ENCODE peak calls at places on chromosomes 11 and 22, in six cellular contexts. K is psoas muscle, O is transverse colon, Q is adrenal gland, R is H9, Z is sigmoid colon. Y is an unnamed sample. For H3K9me3, the result is how much of the 10 kb centered on the place peaks cover.

GRCh38 chr11:77175021-77175842 is 47.2 kb downstream of the MYO7A start:
- DNase-seq in K (peak), O (no peak), Q (peak), R (no peak), Z (peak), Y (no peak)

GRCh38 chr11:106156290-106156937 is 79.0 kb downstream of the AASDHPPT start:
- DNase-seq in K (no peak), O (no peak), Q (peak), R (no peak), Z (peak), Y (no peak)

GRCh38 chr11:7981758-7982157 is 5.4 kb upstream of the EIF3F start:
- DNase-seq in K (no peak), O (no peak), Q (no peak), R (no peak), Z (no peak), Y (peak)

GRCh38 chr11:110859240-110859835 is 147.1 kb upstream of the ARHGAP20 start:
- DNase-seq in K (no peak), O (no peak), Q (no peak), R (no peak), Z (no peak), Y (no peak)

GRCh38 chr11:123641495-123641840 is 13.0 kb downstream of the SCN3B start:
- DNase-seq in K (no peak), O (no peak), Q (no peak), R (no peak), Z (no peak), Y (no peak)

GRCh38 chr22:26188341-26188740 is 19.1 kb downstream of the SEZ6L start:
- DNase-seq in K (no peak), O (no peak), Q (no peak), R (no peak), Z (no peak), Y (no peak)

GRCh38 chr11:44304091-44305084 is 5.6 kb downstream of the ALX4 start:
- DNase-seq in K (no peak), O (no peak), Q (no peak), R (peak), Z (no peak), Y (no peak)

GRCh38 chr11:58888579-58888978 is 44.1 kb upstream of the GLYATL2 start:
- DNase-seq in K (no peak), O (no peak), Q (no peak), R (no peak), Z (no peak), Y (no peak)

GRCh38 chr11:117197516-117198456 is 1.4 kb upstream of the TAGLN start:
- DNase-seq in K (peak), O (peak), Q (no peak), R (peak), Z (peak), Y (no peak)

GRCh38 chr11:114892381-114893197 is 214.3 kb downstream of the NXPE2 start:
- DNase-seq in K (no peak), O (no peak), Q (peak), R (no peak), Z (no peak), Y (no peak)

GRCh38 chr11:68330700-68331337 is 18.4 kb downstream of the LRP5 start:
- DNase-seq in K (no peak), O (no peak), Q (no peak), R (no peak), Z (peak), Y (no peak)

GRCh38 chr11:88709567-88709966 is 356.2 kb downstream of the GRM5 start:
- DNase-seq in K (no peak), O (no peak), Q (no peak), R (no peak), Z (no peak), Y (no peak)

GRCh38 chr11:64619811-64620285 is 28.8 kb downstream of the SLC22A12 start:
- DNase-seq in K (no peak), O (peak), Q (peak), R (peak), Z (peak), Y (peak)

GRCh38 chr11:45843158-45843924 is 3.9 kb upstream of the CRY2 start:
- DNase-seq in K (peak), O (peak), Q (peak), R (peak), Z (peak), Y (peak)

GRCh38 chr11:9096427-9096826 is 5.0 kb upstream of the SCUBE2 start:
- DNase-seq in K (no peak), O (no peak), Q (no peak), R (no peak), Z (no peak), Y (no peak)

GRCh38 chr11:57597971-57598830 is 716 bp downstream of the SERPING1 start:
- DNase-seq in K (peak), O (peak), Q (peak), R (peak), Z (peak), Y (peak)

GRCh38 chr22:37549704-37550059 is 10.6 kb upstream of the CDC42EP1 start:
- DNase-seq in K (no peak), O (no peak), Q (peak), R (no peak), Z (no peak), Y (peak)

GRCh38 chr11:125807909-125808308 is 20.0 kb downstream of the PATE3 start:
- DNase-seq in K (no peak), O (no peak), Q (no peak), R (no peak), Z (no peak), Y (no peak)

GRCh38 chr11:117814766-117815261 is 9.7 kb downstream of the FXYD2 start:
- DNase-seq in K (peak), O (peak), Q (peak), R (no peak), Z (peak), Y (peak)

GRCh38 chr22:31346255-31346732 is at the start of gene PATZ1:
- DNase-seq in K (peak), O (peak), Q (peak), R (peak), Z (peak), Y (peak)

GRCh38 chr11:118988280-118988679 is 9.7 kb upstream of the CENATAC start:
- DNase-seq in K (no peak), O (no peak), Q (no peak), R (no peak), Z (no peak), Y (no peak)

GRCh38 chr11:92627615-92628201 is 341.7 kb upstream of the MTNR1B start:
- DNase-seq in K (no peak), O (no peak), Q (no peak), R (no peak), Z (no peak), Y (no peak)

GRCh38 chr11:62410972-62411371 is 7.9 kb upstream of the SCGB1A1 start:
- DNase-seq in K (no peak), O (no peak), Q (peak), R (no peak), Z (no peak), Y (no peak)

GRCh38 chr11:130592056-130592455 is 143.6 kb downstream of the ADAMTS15 start:
- DNase-seq in K (no peak), O (no peak), Q (no peak), R (no peak), Z (no peak), Y (no peak)

GRCh38 chr11:5476184-5476819 is 12.2 kb upstream of the OR52D1 start:
- DNase-seq in K (no peak), O (peak), Q (peak), R (peak), Z (no peak), Y (peak)

GRCh38 chr11:121929581-121929980 is 186.4 kb downstream of the BLID start:
- DNase-seq in K (peak), O (no peak), Q (no peak), R (no peak), Z (no peak), Y (peak)

GRCh38 chr11:35588627-35589026 is 29.6 kb upstream of the FJX1 start:
- DNase-seq in K (no peak), O (no peak), Q (no peak), R (no peak), Z (no peak), Y (no peak)

GRCh38 chr11:69512136-69512535 is 30.7 kb downstream of the LINC01488 start:
- DNase-seq in K (no peak), O (no peak), Q (no peak), R (no peak), Z (no peak), Y (peak)

GRCh38 chr11:86623041-86623621 is 49.3 kb downstream of the ME3 start:
- DNase-seq in K (no peak), O (no peak), Q (no peak), R (no peak), Z (no peak), Y (no peak)

GRCh38 chr22:36701166-36701713 is 2.3 kb downstream of the CACNG2 start:
- DNase-seq in K (no peak), O (no peak), Q (no peak), R (no peak), Z (no peak), Y (no peak)

GRCh38 chr22:38327805-38328204 is 10.6 kb upstream of the CSNK1E start:
- DNase-seq in K (no peak), O (no peak), Q (no peak), R (no peak), Z (no peak), Y (no peak)

GRCh38 chr11:36186797-36187196 is 102.4 kb downstream of the COMMD9 start:
- DNase-seq in K (no peak), O (no peak), Q (no peak), R (no peak), Z (no peak), Y (no peak)

GRCh38 chr11:116225236-116225635 is 547.6 kb downstream of the BUD13 start:
- DNase-seq in K (no peak), O (no peak), Q (no peak), R (no peak), Z (no peak), Y (no peak)

GRCh38 chr11:104588975-104589374 is 309.3 kb downstream of the CASP12 start:
- DNase-seq in K (no peak), O (no peak), Q (no peak), R (no peak), Z (no peak), Y (no peak)

GRCh38 chr11:111561801-111562325 is 21.3 kb downstream of the LAYN start:
- DNase-seq in K (no peak), O (no peak), Q (no peak), R (no peak), Z (no peak), Y (no peak)

GRCh38 chr11:72753341-72754148 is 1.3 kb upstream of the ARAP1 start:
- DNase-seq in K (peak), O (no peak), Q (no peak), R (no peak), Z (no peak), Y (no peak)

GRCh38 chr11:104918113-104918824 is 20.0 kb upstream of the CASP12 start:
- DNase-seq in K (no peak), O (no peak), Q (no peak), R (no peak), Z (no peak), Y (no peak)

GRCh38 chr11:45751430-45751829 is 53.5 kb upstream of the SLC35C1 start:
- DNase-seq in K (no peak), O (no peak), Q (no peak), R (peak), Z (no peak), Y (no peak)

GRCh38 chr22:48705159-48705916 is 1122.3 kb downstream of the BRD1 start:
- DNase-seq in K (no peak), O (no peak), Q (no peak), R (no peak), Z (peak), Y (no peak)
- H3K9me3 ChIP-seq in K (under half), O (under half), Q (under half), R (under half), Z (under half), Y (under half)

DNA sequence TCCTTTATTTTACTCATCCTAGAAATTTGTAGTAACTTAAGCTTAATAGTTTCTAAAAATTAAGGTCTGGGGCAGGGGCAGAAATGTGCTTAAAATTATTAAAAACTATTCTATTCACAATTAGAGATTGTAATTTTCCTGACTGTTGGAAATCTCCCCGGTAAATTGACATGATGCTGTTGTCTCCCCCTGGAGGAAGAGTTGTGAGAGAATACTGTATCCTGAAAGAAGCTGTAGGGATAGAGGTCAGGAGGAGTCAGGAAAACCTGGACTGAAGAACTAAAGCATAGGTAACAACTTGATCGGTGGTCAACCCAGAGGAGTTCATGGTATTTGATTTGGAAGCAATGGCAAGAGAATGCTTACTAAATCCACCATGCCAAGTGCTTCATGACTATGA is 16.2 kb upstream of the ESAM start:
- DNase-seq in K (no peak), O (no peak), Q (no peak), R (no peak), Z (no peak), Y (no peak)
- TF ChIP-seq CTCF in K (no peak), O (peak), Q (no peak), R (peak), Z (no peak), Y (no peak)

DNA sequence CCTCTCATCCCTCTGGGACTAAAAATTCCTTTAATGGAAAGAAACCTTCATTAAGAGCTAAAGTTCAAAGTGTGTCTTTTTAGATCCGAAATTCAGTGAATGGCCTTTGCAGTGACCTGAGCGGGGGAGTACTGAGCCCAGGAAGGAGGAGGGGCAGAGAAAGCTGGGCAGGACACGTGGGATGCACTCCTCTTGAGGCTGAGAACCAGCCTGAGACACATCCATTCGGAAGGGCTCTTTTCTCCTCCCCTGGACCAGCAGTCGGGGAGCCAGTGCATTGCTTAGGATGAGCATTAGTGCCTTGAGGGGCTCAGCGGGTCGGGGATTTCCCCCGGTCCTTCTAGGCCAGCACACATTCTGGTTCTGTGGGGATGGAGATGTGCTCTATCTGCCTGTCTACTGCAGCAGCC is 258.9 kb upstream of the B3GAT1 start:
- DNase-seq in K (no peak), O (no peak), Q (no peak), R (no peak), Z (peak), Y (no peak)
- H3K9me3 ChIP-seq in K (under half), O (under half), Q (under half), R (under half), Z (under half), Y (under half)

GRCh38 chr22:50621491-50621880 is 6.5 kb downstream of the ARSA start:
- DNase-seq in K (no peak), O (peak), Q (no peak), R (peak), Z (no peak), Y (no peak)

GRCh38 chr22:50620861-50621490 is 7.0 kb downstream of the ARSA start:
- DNase-seq in K (peak), O (peak), Q (no peak), R (no peak), Z (no peak), Y (peak)

GRCh38 chr22:50624347-50625130 is 3.4 kb downstream of the ARSA start:
- DNase-seq in K (no peak), O (peak), Q (no peak), R (no peak), Z (no peak), Y (no peak)

GRCh38 chr22:50622723-50623327 is 5.1 kb downstream of the ARSA start:
- DNase-seq in K (no peak), O (peak), Q (no peak), R (peak), Z (peak), Y (peak)

DNA sequence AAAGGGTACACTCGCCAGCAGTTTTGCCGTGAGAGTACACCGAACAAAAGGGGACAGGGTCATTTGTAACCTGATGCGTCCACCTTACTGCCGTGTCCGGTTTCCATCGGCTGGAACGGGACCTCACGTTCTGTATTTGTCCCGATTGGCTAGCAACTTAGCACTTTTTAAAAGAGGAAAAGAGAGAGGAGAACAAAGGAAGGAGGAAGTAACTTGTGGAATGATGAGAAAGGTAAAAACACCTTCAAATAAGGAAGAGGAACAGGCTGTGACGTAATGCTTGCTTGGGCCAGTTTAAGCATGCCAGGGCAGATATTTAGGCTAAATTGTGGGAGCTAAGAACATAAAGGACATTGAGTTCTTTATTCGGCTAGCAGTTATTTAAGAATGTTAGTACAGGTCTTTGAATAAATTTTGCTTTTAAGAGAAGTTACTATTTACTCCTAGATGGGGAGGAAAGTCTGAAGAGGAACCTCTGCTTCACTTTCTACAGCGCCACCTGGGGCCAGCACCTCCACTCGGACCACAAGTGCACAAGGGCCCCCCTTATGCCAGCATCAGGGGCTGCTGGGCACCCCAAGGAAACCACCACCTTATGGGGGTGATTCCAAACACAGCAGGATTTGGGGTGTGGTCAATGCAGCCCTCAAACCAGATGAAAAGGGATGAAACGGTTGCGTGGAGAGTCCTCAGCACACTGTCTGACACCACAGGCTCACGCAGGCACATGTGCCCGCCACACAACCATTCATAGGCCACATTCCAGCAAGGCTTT is 5.8 kb downstream of the ARSA start:
- DNase-seq in K (no peak), O (peak), Q (no peak), R (peak), Z (no peak), Y (no peak)
- TF ChIP-seq CTCF in K (no peak), O (peak), Q (no peak), R (peak), Z (no peak), Y (no peak)

GRCh38 chr11:71076525-71077304 is 175.7 kb downstream of the SHANK2 start:
- DNase-seq in K (no peak), O (no peak), Q (no peak), R (no peak), Z (no peak), Y (no peak)
- H3K9me3 ChIP-seq in K (under half), O (under half), Q (under half), R (under half), Z (under half), Y (under half)

GRCh38 chr11:65779919-65780769 is 632 bp downstream of the AP5B1 start:
- DNase-seq in K (peak), O (peak), Q (peak), R (peak), Z (peak), Y (peak)

GRCh38 chr11:65782816-65783228 is 2.0 kb upstream of the AP5B1 start:
- DNase-seq in K (no peak), O (peak), Q (no peak), R (no peak), Z (peak), Y (no peak)

GRCh38 chr11:65780770-65781151 is at the start of gene AP5B1:
- DNase-seq in K (peak), O (peak), Q (peak), R (peak), Z (peak), Y (peak)

GRCh38 chr11:65781962-65782815 is 1.4 kb upstream of the AP5B1 start:
- DNase-seq in K (peak), O (no peak), Q (no peak), R (no peak), Z (peak), Y (no peak)

GRCh38 chr11:65781152-65781961 is 581 bp upstream of the AP5B1 start:
- DNase-seq in K (peak), O (peak), Q (no peak), R (peak), Z (peak), Y (peak)
- TF ChIP-seq CTCF in K (peak), O (no peak), Q (peak), R (peak), Z (no peak), Y (no peak)

GRCh38 chr22:47206185-47206584 is 443.7 kb downstream of the TBC1D22A start:
- DNase-seq in K (no peak), O (no peak), Q (no peak), R (no peak), Z (peak), Y (no peak)

GRCh38 chr22:47204002-47204979 is 441.8 kb downstream of the TBC1D22A start:
- DNase-seq in K (peak), O (no peak), Q (no peak), R (no peak), Z (peak), Y (no peak)

GRCh38 chr22:47205081-47205491 is 442.6 kb downstream of the TBC1D22A start:
- DNase-seq in K (peak), O (no peak), Q (no peak), R (no peak), Z (peak), Y (no peak)

GRCh38 chr22:47206819-47207218 is 444.4 kb downstream of the TBC1D22A start:
- DNase-seq in K (no peak), O (no peak), Q (no peak), R (no peak), Z (peak), Y (no peak)

DNA sequence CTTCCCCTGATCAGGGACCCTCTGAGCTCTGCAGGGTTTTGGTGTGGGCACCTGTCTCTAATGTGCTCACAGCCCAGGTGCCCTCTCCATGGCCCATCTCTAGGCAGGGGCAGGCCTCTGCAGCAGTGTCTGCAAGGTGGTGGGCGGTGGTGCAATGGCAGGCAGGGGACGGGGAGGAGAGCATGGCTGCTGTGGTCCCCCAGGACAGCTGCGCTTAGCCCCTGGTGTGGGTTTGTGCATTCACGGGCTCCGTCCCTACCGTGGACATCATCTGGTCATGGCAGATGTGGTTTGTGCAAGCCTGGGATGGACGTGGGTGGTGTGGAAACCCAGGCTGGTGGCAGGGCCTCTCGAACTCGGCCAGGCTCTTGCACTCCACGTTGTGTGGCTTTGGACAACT is 443.1 kb downstream of the TBC1D22A start:
- DNase-seq in K (peak), O (no peak), Q (no peak), R (no peak), Z (no peak), Y (peak)
- H3K9me3 ChIP-seq in K (under half), O (under half), Q (under half), R (half or more), Z (under half), Y (under half)